ENCODE peak calls at places on chromosomes 7 and 10, in nine cellular contexts. One of them, this sample, is unnamed.

GRCh38 chr10:49139866-49140195 is 6.0 kb upstream of the FAM170B start:
- DNase-seq in neural progenitor cell: no peak
- DNase-seq in right lobe of liver: no peak
- DNase-seq in type B pancreatic cell: no peak
- DNase-seq in upper lobe of right lung: no peak
- DNase-seq in Peyer's patch: no peak
- DNase-seq in NB4: no peak
- DNase-seq in cardiac muscle cell: peak; percentile 53
- DNase-seq in endothelial cell of umbilical vein: no peak
- DNase-seq in this sample: no peak

GRCh38 chr10:105023706-105024105 is 382.6 kb downstream of the SORCS3 start:
- DNase-seq in neural progenitor cell: no peak
- DNase-seq in right lobe of liver: no peak
- DNase-seq in type B pancreatic cell: no peak
- DNase-seq in upper lobe of right lung: no peak
- DNase-seq in Peyer's patch: no peak
- DNase-seq in NB4: no peak
- DNase-seq in cardiac muscle cell: no peak
- DNase-seq in endothelial cell of umbilical vein: no peak
- DNase-seq in this sample: no peak

GRCh38 chr7:47636111-47636692 is 54.3 kb upstream of the TNS3 start:
- DNase-seq in neural progenitor cell: no peak
- DNase-seq in right lobe of liver: no peak
- DNase-seq in type B pancreatic cell: no peak
- DNase-seq in upper lobe of right lung: no peak
- DNase-seq in Peyer's patch: no peak
- DNase-seq in NB4: no peak
- DNase-seq in cardiac muscle cell: no peak
- DNase-seq in endothelial cell of umbilical vein: no peak
- DNase-seq in this sample: no peak

GRCh38 chr10:80271416-80271815 is 18.0 kb downstream of the MAT1A start:
- DNase-seq in neural progenitor cell: no peak
- DNase-seq in right lobe of liver: no peak
- DNase-seq in type B pancreatic cell: no peak
- DNase-seq in upper lobe of right lung: no peak
- DNase-seq in Peyer's patch: no peak
- DNase-seq in NB4: no peak
- DNase-seq in cardiac muscle cell: no peak
- DNase-seq in endothelial cell of umbilical vein: no peak
- DNase-seq in this sample: no peak

GRCh38 chr10:73338801-73339368 is 19.8 kb downstream of the CFAP70 start:
- DNase-seq in neural progenitor cell: no peak
- DNase-seq in right lobe of liver: no peak
- DNase-seq in type B pancreatic cell: no peak
- DNase-seq in upper lobe of right lung: no peak
- DNase-seq in Peyer's patch: no peak
- DNase-seq in NB4: no peak
- DNase-seq in cardiac muscle cell: no peak
- DNase-seq in endothelial cell of umbilical vein: no peak
- DNase-seq in this sample: no peak

GRCh38 chr10:78292987-78293865 is 259.6 kb downstream of the RPS24 start:
- DNase-seq in neural progenitor cell: peak; percentile 93
- DNase-seq in right lobe of liver: no peak
- DNase-seq in type B pancreatic cell: no peak
- DNase-seq in upper lobe of right lung: peak; percentile 33
- DNase-seq in Peyer's patch: no peak
- DNase-seq in NB4: no peak
- DNase-seq in cardiac muscle cell: peak; percentile 22
- DNase-seq in endothelial cell of umbilical vein: no peak
- DNase-seq in this sample: no peak

GRCh38 chr7:74271742-74272141 is 17.5 kb upstream of the CLIP2 start:
- DNase-seq in neural progenitor cell: no peak
- DNase-seq in right lobe of liver: no peak
- DNase-seq in type B pancreatic cell: no peak
- DNase-seq in upper lobe of right lung: no peak
- DNase-seq in Peyer's patch: no peak
- DNase-seq in NB4: peak; percentile 82
- DNase-seq in cardiac muscle cell: no peak
- DNase-seq in endothelial cell of umbilical vein: peak; percentile 40
- DNase-seq in this sample: no peak

GRCh38 chr10:70106958-70107791 is 25.4 kb downstream of the AIFM2 start:
- DNase-seq in neural progenitor cell: peak; percentile 76
- DNase-seq in right lobe of liver: no peak
- DNase-seq in type B pancreatic cell: no peak
- DNase-seq in upper lobe of right lung: no peak
- DNase-seq in Peyer's patch: no peak
- DNase-seq in NB4: peak; percentile 64
- DNase-seq in cardiac muscle cell: no peak
- DNase-seq in endothelial cell of umbilical vein: no peak
- DNase-seq in this sample: no peak

GRCh38 chr7:128891110-128891941 is 19.2 kb downstream of the KCP start:
- DNase-seq in neural progenitor cell: peak; percentile 63
- DNase-seq in right lobe of liver: peak; percentile 52
- DNase-seq in type B pancreatic cell: no peak
- DNase-seq in upper lobe of right lung: peak; percentile 62
- DNase-seq in Peyer's patch: no peak
- DNase-seq in NB4: no peak
- DNase-seq in cardiac muscle cell: no peak
- DNase-seq in endothelial cell of umbilical vein: no peak
- DNase-seq in this sample: peak; percentile 17

GRCh38 chr10:76950354-76950753 is 687.3 kb downstream of the KCNMA1 start:
- DNase-seq in neural progenitor cell: no peak
- DNase-seq in right lobe of liver: no peak
- DNase-seq in type B pancreatic cell: no peak
- DNase-seq in upper lobe of right lung: no peak
- DNase-seq in Peyer's patch: no peak
- DNase-seq in NB4: no peak
- DNase-seq in cardiac muscle cell: peak; percentile 5
- DNase-seq in endothelial cell of umbilical vein: no peak
- DNase-seq in this sample: no peak

GRCh38 chr7:136294977-136295376 is 317.8 kb upstream of the MTPN start:
- DNase-seq in neural progenitor cell: no peak
- DNase-seq in right lobe of liver: no peak
- DNase-seq in type B pancreatic cell: no peak
- DNase-seq in upper lobe of right lung: no peak
- DNase-seq in Peyer's patch: no peak
- DNase-seq in NB4: no peak
- DNase-seq in cardiac muscle cell: no peak
- DNase-seq in endothelial cell of umbilical vein: no peak
- DNase-seq in this sample: no peak
- TF ChIP-seq CTCF in neural progenitor cell: peak; percentile 19
- TF ChIP-seq CTCF in right lobe of liver: no peak
- TF ChIP-seq CTCF in type B pancreatic cell: no peak
- TF ChIP-seq CTCF in upper lobe of right lung: no peak
- TF ChIP-seq CTCF in Peyer's patch: no peak
- TF ChIP-seq CTCF in NB4: no peak
- TF ChIP-seq CTCF in cardiac muscle cell: no peak
- TF ChIP-seq CTCF in endothelial cell of umbilical vein: no peak
- TF ChIP-seq CTCF in this sample: no peak

GRCh38 chr10:24394479-24395190 is 185.7 kb downstream of the KIAA1217 start:
- DNase-seq in neural progenitor cell: no peak
- DNase-seq in right lobe of liver: no peak
- DNase-seq in type B pancreatic cell: no peak
- DNase-seq in upper lobe of right lung: no peak
- DNase-seq in Peyer's patch: no peak
- DNase-seq in NB4: no peak
- DNase-seq in cardiac muscle cell: no peak
- DNase-seq in endothelial cell of umbilical vein: no peak
- DNase-seq in this sample: no peak

GRCh38 chr10:24397662-24398061 is 188.7 kb downstream of the KIAA1217 start:
- DNase-seq in neural progenitor cell: no peak
- DNase-seq in right lobe of liver: no peak
- DNase-seq in type B pancreatic cell: no peak
- DNase-seq in upper lobe of right lung: no peak
- DNase-seq in Peyer's patch: no peak
- DNase-seq in NB4: no peak
- DNase-seq in cardiac muscle cell: no peak
- DNase-seq in endothelial cell of umbilical vein: no peak
- DNase-seq in this sample: no peak

GRCh38 chr10:24390746-24391145 is 181.8 kb downstream of the KIAA1217 start:
- DNase-seq in neural progenitor cell: no peak
- DNase-seq in right lobe of liver: no peak
- DNase-seq in type B pancreatic cell: no peak
- DNase-seq in upper lobe of right lung: no peak
- DNase-seq in Peyer's patch: no peak
- DNase-seq in NB4: no peak
- DNase-seq in cardiac muscle cell: no peak
- DNase-seq in endothelial cell of umbilical vein: no peak
- DNase-seq in this sample: no peak

GRCh38 chr10:24393206-24393605 is 184.3 kb downstream of the KIAA1217 start:
- DNase-seq in neural progenitor cell: no peak
- DNase-seq in right lobe of liver: no peak
- DNase-seq in type B pancreatic cell: no peak
- DNase-seq in upper lobe of right lung: no peak
- DNase-seq in Peyer's patch: no peak
- DNase-seq in NB4: no peak
- DNase-seq in cardiac muscle cell: no peak
- DNase-seq in endothelial cell of umbilical vein: no peak
- DNase-seq in this sample: no peak

GRCh38 chr10:24396396-24396795 is 187.5 kb downstream of the KIAA1217 start:
- DNase-seq in neural progenitor cell: no peak
- DNase-seq in right lobe of liver: no peak
- DNase-seq in type B pancreatic cell: no peak
- DNase-seq in upper lobe of right lung: no peak
- DNase-seq in Peyer's patch: no peak
- DNase-seq in NB4: no peak
- DNase-seq in cardiac muscle cell: peak; percentile 11
- DNase-seq in endothelial cell of umbilical vein: no peak
- DNase-seq in this sample: no peak
- TF ChIP-seq CTCF in neural progenitor cell: peak; percentile 24
- TF ChIP-seq CTCF in right lobe of liver: peak; percentile 19
- TF ChIP-seq CTCF in type B pancreatic cell: no peak
- TF ChIP-seq CTCF in upper lobe of right lung: no peak
- TF ChIP-seq CTCF in Peyer's patch: no peak
- TF ChIP-seq CTCF in NB4: no peak
- TF ChIP-seq CTCF in cardiac muscle cell: peak; percentile 18
- TF ChIP-seq CTCF in endothelial cell of umbilical vein: no peak
- TF ChIP-seq CTCF in this sample: no peak

DNA sequence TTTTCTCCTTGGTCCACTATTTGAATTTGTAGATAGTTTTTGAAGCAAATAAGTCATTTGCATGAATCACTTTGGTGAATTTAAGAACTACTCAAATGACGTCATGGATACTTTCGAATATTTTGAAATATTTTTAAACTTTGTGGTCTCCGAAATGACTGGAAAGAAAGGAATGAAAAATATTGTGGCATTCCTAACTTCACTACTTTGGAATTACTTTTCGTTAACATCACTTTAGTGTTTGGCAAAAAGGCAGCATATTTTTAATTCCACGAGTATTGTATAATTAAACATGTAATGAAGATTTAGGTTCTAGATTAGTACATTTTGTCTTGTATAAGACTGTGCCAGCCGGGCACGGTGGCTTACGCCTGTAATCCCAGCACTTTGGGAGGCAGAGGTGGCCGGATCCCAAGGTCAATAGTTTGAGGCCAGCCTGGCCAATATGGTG is 35.3 kb upstream of the ZRANB1 start:
- DNase-seq in neural progenitor cell: no peak
- DNase-seq in right lobe of liver: no peak
- DNase-seq in type B pancreatic cell: peak; percentile 42
- DNase-seq in upper lobe of right lung: no peak
- DNase-seq in Peyer's patch: no peak
- DNase-seq in NB4: no peak
- DNase-seq in cardiac muscle cell: peak; percentile 82
- DNase-seq in endothelial cell of umbilical vein: no peak
- DNase-seq in this sample: no peak
- TF ChIP-seq CTCF in neural progenitor cell: no peak
- TF ChIP-seq CTCF in right lobe of liver: no peak
- TF ChIP-seq CTCF in type B pancreatic cell: no peak
- TF ChIP-seq CTCF in upper lobe of right lung: no peak
- TF ChIP-seq CTCF in Peyer's patch: no peak
- TF ChIP-seq CTCF in NB4: no peak
- TF ChIP-seq CTCF in cardiac muscle cell: no peak
- TF ChIP-seq CTCF in endothelial cell of umbilical vein: no peak
- TF ChIP-seq CTCF in this sample: no peak

GRCh38 chr7:1121886-1122831 is 34.2 kb downstream of the GPER1 start:
- DNase-seq in neural progenitor cell: no peak
- DNase-seq in right lobe of liver: peak; percentile 49
- DNase-seq in type B pancreatic cell: no peak
- DNase-seq in upper lobe of right lung: peak; percentile 46
- DNase-seq in Peyer's patch: no peak
- DNase-seq in NB4: peak; percentile 83
- DNase-seq in cardiac muscle cell: no peak
- DNase-seq in endothelial cell of umbilical vein: no peak
- DNase-seq in this sample: no peak

GRCh38 chr7:1121476-1121875 is 33.6 kb downstream of the GPER1 start:
- DNase-seq in neural progenitor cell: no peak
- DNase-seq in right lobe of liver: peak; percentile 22
- DNase-seq in type B pancreatic cell: no peak
- DNase-seq in upper lobe of right lung: peak; percentile 37
- DNase-seq in Peyer's patch: no peak
- DNase-seq in NB4: no peak
- DNase-seq in cardiac muscle cell: no peak
- DNase-seq in endothelial cell of umbilical vein: no peak
- DNase-seq in this sample: no peak

GRCh38 chr7:1122832-1123501 is 35.1 kb downstream of the GPER1 start:
- DNase-seq in neural progenitor cell: no peak
- DNase-seq in right lobe of liver: peak; percentile 52
- DNase-seq in type B pancreatic cell: no peak
- DNase-seq in upper lobe of right lung: peak; percentile 61
- DNase-seq in Peyer's patch: no peak
- DNase-seq in NB4: no peak
- DNase-seq in cardiac muscle cell: no peak
- DNase-seq in endothelial cell of umbilical vein: no peak
- DNase-seq in this sample: no peak

GRCh38 chr7:1123721-1124120 is 35.8 kb downstream of the GPER1 start:
- DNase-seq in neural progenitor cell: peak; percentile 89
- DNase-seq in right lobe of liver: peak; percentile 82
- DNase-seq in type B pancreatic cell: peak; percentile 75
- DNase-seq in upper lobe of right lung: peak; percentile 76
- DNase-seq in Peyer's patch: no peak
- DNase-seq in NB4: no peak
- DNase-seq in cardiac muscle cell: peak; percentile 95
- DNase-seq in endothelial cell of umbilical vein: peak; percentile 94
- DNase-seq in this sample: no peak

GRCh38 chr7:1120791-1121190 is 32.9 kb downstream of the GPER1 start:
- DNase-seq in neural progenitor cell: no peak
- DNase-seq in right lobe of liver: no peak
- DNase-seq in type B pancreatic cell: no peak
- DNase-seq in upper lobe of right lung: peak; percentile 27
- DNase-seq in Peyer's patch: no peak
- DNase-seq in NB4: no peak
- DNase-seq in cardiac muscle cell: no peak
- DNase-seq in endothelial cell of umbilical vein: no peak
- DNase-seq in this sample: no peak
- TF ChIP-seq CTCF in neural progenitor cell: no peak
- TF ChIP-seq CTCF in right lobe of liver: no peak
- TF ChIP-seq CTCF in type B pancreatic cell: no peak
- TF ChIP-seq CTCF in upper lobe of right lung: no peak
- TF ChIP-seq CTCF in Peyer's patch: no peak
- TF ChIP-seq CTCF in NB4: no peak
- TF ChIP-seq CTCF in cardiac muscle cell: no peak
- TF ChIP-seq CTCF in endothelial cell of umbilical vein: no peak
- TF ChIP-seq CTCF in this sample: no peak